ENCODE peak calls at places on chromosomes 6 and 20, in eight cellular contexts. P is activated CD4-positive, alpha-beta T cell treated with anti-CD3 and anti-CD28 coated beads, Interleukin-2, amount 10 ng/mL, durations not matched to agents 7 days and 5 days; H is NCI-H526 treated with DMSO at 0.1 percent for 48 hours; Y is germinal center; F is T-helper 1 cell; O is LHCN-M2; X is NCI-H1436; D is stimulated activated CD8-positive, alpha-beta memory T cell treated with anti-CD3 and anti-CD28 coated beads, Interleukin-2, amount 100 ng/mL, for 1 hour. U is an unnamed sample.

GRCh38 chr20:49659096-49659495 is 54.6 kb downstream of the B4GALT5 start:
- DNase-seq in P (no peak), H (no peak), Y (no peak), F (no peak), O (no peak), X (no peak), D (no peak), U (no peak)

GRCh38 chr6:80725156-80725930 is 618.9 kb downstream of the BCKDHB start:
- DNase-seq in P (no peak), H (no peak), Y (no peak), F (no peak), O (peak), X (no peak), D (no peak), U (peak)

GRCh38 chr6:112007805-112008204 is 46.1 kb upstream of the CCN6 start:
- DNase-seq in P (no peak), H (no peak), Y (no peak), F (no peak), O (no peak), X (no peak), D (no peak), U (no peak)

GRCh38 chr20:2918096-2919049 is 45.1 kb downstream of the PTPRA start:
- DNase-seq in P (no peak), H (no peak), Y (no peak), F (no peak), O (no peak), X (no peak), D (no peak), U (no peak)

GRCh38 chr20:39812116-39812515 is 850.0 kb downstream of the DHX35 start:
- DNase-seq in P (no peak), H (no peak), Y (no peak), F (no peak), O (peak), X (no peak), D (no peak), U (no peak)

GRCh38 chr6:151690768-151691562 is 116.5 kb upstream of the ESR1 start:
- DNase-seq in P (peak), H (no peak), Y (peak), F (no peak), O (peak), X (no peak), D (no peak), U (no peak)

GRCh38 chr20:37543828-37544227 is 16.2 kb upstream of the BLCAP start:
- DNase-seq in P (no peak), H (no peak), Y (no peak), F (no peak), O (peak), X (no peak), D (no peak), U (peak)

GRCh38 chr20:33130553-33130952 is 37.4 kb upstream of the BPIFA2 start:
- DNase-seq in P (no peak), H (no peak), Y (no peak), F (no peak), O (peak), X (no peak), D (no peak), U (no peak)

GRCh38 chr6:93822434-93823265 is 403.3 kb upstream of the EPHA7 start:
- DNase-seq in P (no peak), H (no peak), Y (no peak), F (no peak), O (no peak), X (no peak), D (no peak), U (no peak)

U was measured in hepatocyte.